ENCODE peak calls at places on chromosomes 5 and 9, in eight cellular contexts. H is gastrocnemius medialis; J is effector memory CD4-positive, alpha-beta T cell; G is aorta; E is SJSA1; I is psoas muscle; V is pancreas; Y is CD4-positive, CD25-positive, alpha-beta regulatory T cell. A is an unnamed sample.

GRCh38 chr5:40549611-40550010 is 130.1 kb upstream of the PTGER4 start:
- DNase-seq in H (no peak), J (no peak), G (no peak), E (no peak), I (no peak), V (no peak), Y (no peak), A (no peak)

GRCh38 chr5:92378961-92379611 is 996.0 kb upstream of the ARRDC3 start:
- DNase-seq in H (no peak), J (no peak), G (no peak), E (no peak), I (no peak), V (no peak), Y (no peak), A (no peak)

GRCh38 chr9:108889649-108890067 is 27.6 kb downstream of the ACTL7A start:
- DNase-seq in H (no peak), J (no peak), G (no peak), E (no peak), I (no peak), V (no peak), Y (no peak), A (no peak)

GRCh38 chr9:136201609-136202448 is 3.1 kb downstream of the LHX3 start:
- DNase-seq in H (no peak), J (no peak), G (no peak), E (no peak), I (no peak), V (no peak), Y (no peak), A (no peak)

GRCh38 chr5:624951-625230 is 12.8 kb downstream of the CEP72 start:
- DNase-seq in H (no peak), J (no peak), G (peak; percentile 22), E (no peak), I (peak; percentile 26), V (no peak), Y (no peak), A (no peak)

GRCh38 chr9:134870311-134870694 is 10.3 kb upstream of the FCN2 start:
- DNase-seq in H (no peak), J (no peak), G (no peak), E (peak; percentile 35), I (no peak), V (no peak), Y (no peak), A (no peak)

GRCh38 chr5:149493316-149493715 is 57.9 kb downstream of the CSNK1A1 start:
- DNase-seq in H (no peak), J (no peak), G (no peak), E (no peak), I (no peak), V (no peak), Y (no peak), A (no peak)

GRCh38 chr9:92035146-92035545 is 80.1 kb downstream of the SPTLC1 start:
- DNase-seq in H (no peak), J (no peak), G (no peak), E (no peak), I (no peak), V (no peak), Y (no peak), A (no peak)

GRCh38 chr9:121700165-121700830 is 48.9 kb downstream of the DAB2IP start:
- DNase-seq in H (peak; percentile 94), J (no peak), G (peak; percentile 69), E (no peak), I (peak; percentile 90), V (peak; percentile 82), Y (no peak), A (no peak)

GRCh38 chr5:147216552-147217154 is 18.2 kb upstream of the STK32A start:
- DNase-seq in H (no peak), J (no peak), G (peak; percentile 46), E (peak; percentile 72), I (no peak), V (no peak), Y (no peak), A (peak; percentile 1)

GRCh38 chr5:154606246-154606645 is 128.2 kb upstream of the HAND1 start:
- DNase-seq in H (no peak), J (no peak), G (no peak), E (no peak), I (no peak), V (no peak), Y (no peak), A (no peak)

GRCh38 chr5:44691811-44692210 is 116.9 kb upstream of the MRPS30 start:
- DNase-seq in H (no peak), J (no peak), G (no peak), E (no peak), I (no peak), V (no peak), Y (no peak), A (no peak)

GRCh38 chr5:169435506-169436230 is 134.7 kb upstream of the SLIT3 start:
- DNase-seq in H (no peak), J (no peak), G (no peak), E (no peak), I (no peak), V (no peak), Y (no peak), A (no peak)
- H3K9me3 ChIP-seq in H (no peaks in the 10 kb centered on the region), J (no peaks in the 10 kb centered on the region), G (no peaks in the 10 kb centered on the region), E (no peaks in the 10 kb centered on the region), I (no peaks in the 10 kb centered on the region), V (no peaks in the 10 kb centered on the region), Y (no peaks in the 10 kb centered on the region), A (no peaks in the 10 kb centered on the region)

DNA sequence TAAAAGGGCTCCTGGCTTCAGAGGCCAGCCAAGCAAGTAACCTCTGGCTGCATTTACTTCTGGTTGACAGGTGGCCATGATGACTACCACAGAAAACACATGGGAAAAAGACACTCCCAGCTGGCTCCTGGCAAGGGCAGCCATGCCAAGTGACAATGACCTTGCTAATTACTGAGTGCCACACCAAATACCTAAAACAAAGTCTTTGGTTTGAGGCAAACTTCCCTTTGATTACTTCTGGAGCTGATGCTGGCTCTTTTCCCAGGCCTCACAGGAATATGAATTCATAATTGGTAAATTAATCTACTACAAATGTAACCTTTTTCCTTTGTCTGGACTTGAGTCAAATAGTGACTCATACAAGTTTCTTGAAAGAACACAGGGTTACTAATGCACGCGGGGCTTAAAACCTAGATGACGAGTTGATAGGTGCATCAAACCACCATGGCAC is 61.0 kb downstream of the LPAR1 start:
- DNase-seq in H (peak; percentile 25), J (no peak), G (no peak), E (no peak), I (no peak), V (peak; percentile 39), Y (no peak), A (no peak)
- H3K27ac ChIP-seq in H (no peak overlapping the region), J (no peak overlapping the region), G (no peak overlapping the region), E (no peak overlapping the region), I (no peak overlapping the region), V (peak overlapping the region; percentile 9), Y (no peak overlapping the region), A (no peak overlapping the region)

GRCh38 chr9:126411225-126411947 is 84.8 kb downstream of the MVB12B start:
- DNase-seq in H (no peak), J (no peak), G (no peak), E (no peak), I (no peak), V (no peak), Y (no peak), A (peak; percentile 88)

GRCh38 chr9:126413470-126414051 is 86.9 kb downstream of the MVB12B start:
- DNase-seq in H (no peak), J (no peak), G (no peak), E (no peak), I (no peak), V (no peak), Y (no peak), A (no peak)

GRCh38 chr9:126412945-126413344 is 86.3 kb downstream of the MVB12B start:
- DNase-seq in H (no peak), J (no peak), G (no peak), E (no peak), I (no peak), V (no peak), Y (no peak), A (no peak)

GRCh38 chr9:126410229-126410628 is 83.6 kb downstream of the MVB12B start:
- DNase-seq in H (no peak), J (no peak), G (no peak), E (no peak), I (no peak), V (no peak), Y (no peak), A (no peak)

DNA sequence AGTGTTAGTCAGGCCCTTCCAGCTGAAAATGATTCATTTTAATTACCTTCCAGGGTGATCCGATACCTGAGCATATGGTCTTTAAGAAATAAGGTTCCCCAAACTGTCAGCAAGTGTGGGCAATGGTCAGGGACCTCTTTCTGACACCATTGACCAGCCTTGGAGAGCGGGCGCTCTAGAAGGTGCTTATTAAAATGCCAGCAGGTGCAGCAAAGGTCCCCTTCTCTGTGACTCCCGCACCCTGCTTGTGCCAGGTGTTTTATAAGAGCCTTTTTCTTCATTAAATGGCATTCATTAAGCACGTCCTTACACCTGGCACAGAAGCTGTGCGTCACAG is 85.3 kb downstream of the MVB12B start:
- DNase-seq in H (no peak), J (no peak), G (no peak), E (no peak), I (no peak), V (no peak), Y (no peak), A (no peak)
- H3K4me3 ChIP-seq in H (no peak overlapping the region), J (peak overlapping the region; percentile 6), G (no peak overlapping the region), E (no peak overlapping the region), I (no peak overlapping the region), V (no peak overlapping the region), Y (peak overlapping the region; percentile 78), A (peak overlapping the region; percentile 53)

GRCh38 chr5:159409801-159410200 is 79.5 kb upstream of the IL12B start:
- DNase-seq in H (no peak), J (no peak), G (no peak), E (no peak), I (no peak), V (no peak), Y (no peak), A (no peak)

GRCh38 chr5:159415301-159415937 is 85.1 kb upstream of the IL12B start:
- DNase-seq in H (no peak), J (no peak), G (no peak), E (no peak), I (no peak), V (no peak), Y (no peak), A (no peak)

GRCh38 chr5:159414021-159414420 is 83.7 kb upstream of the IL12B start:
- DNase-seq in H (no peak), J (no peak), G (no peak), E (no peak), I (no peak), V (no peak), Y (no peak), A (no peak)

GRCh38 chr5:159410480-159410879 is 80.2 kb upstream of the IL12B start:
- DNase-seq in H (no peak), J (no peak), G (no peak), E (no peak), I (no peak), V (no peak), Y (no peak), A (no peak)

DNA sequence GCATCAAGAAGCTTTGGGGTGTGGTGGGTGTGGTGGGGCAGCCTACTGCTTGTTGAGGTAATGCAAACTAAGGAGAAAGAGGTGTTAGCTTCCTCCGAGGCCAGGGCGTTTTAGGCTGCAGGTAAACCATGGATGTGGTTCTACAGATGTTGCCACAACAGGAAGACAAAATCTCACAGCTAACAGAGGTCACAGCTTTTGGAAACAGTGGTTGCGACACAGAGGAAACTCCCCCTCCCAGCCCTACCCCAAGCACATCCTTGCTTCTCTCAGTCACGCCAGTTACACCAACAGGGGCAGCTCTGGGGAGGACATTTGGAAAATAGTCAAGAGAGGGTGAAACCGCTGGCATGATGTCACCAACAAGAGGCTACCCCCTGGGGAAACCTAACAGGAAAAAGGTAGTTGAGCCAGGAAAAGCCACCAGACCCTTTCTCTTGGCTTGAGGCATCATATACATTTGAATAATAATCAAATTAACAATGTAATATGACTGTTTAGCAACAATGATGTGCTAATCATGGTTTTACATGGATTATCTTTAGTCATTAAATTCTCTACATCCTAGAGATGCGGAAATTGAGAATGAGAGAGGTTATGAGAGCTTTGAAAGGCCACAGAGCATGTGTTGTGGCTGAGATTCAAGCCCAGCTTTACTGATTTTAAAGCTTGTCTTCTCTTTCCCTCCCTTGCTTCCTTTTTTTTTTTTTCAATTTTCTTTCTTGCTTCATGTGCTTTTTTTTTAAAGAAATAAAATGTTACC is 82.2 kb upstream of the IL12B start:
- DNase-seq in H (peak; percentile 16), J (peak; percentile 64), G (no peak), E (no peak), I (no peak), V (no peak), Y (peak; percentile 4), A (peak; percentile 85)
- H3K9me3 ChIP-seq in H (no peaks in the 10 kb centered on the region), J (no peaks in the 10 kb centered on the region), G (no peaks in the 10 kb centered on the region), E (no peaks in the 10 kb centered on the region), I (no peaks in the 10 kb centered on the region), V (no peaks in the 10 kb centered on the region), Y (no peaks in the 10 kb centered on the region), A (no peaks in the 10 kb centered on the region)

A was measured in naive thymus-derived CD4-positive, alpha-beta T cell.